ENCODE peak calls at places on chromosomes 16 and 17, in nine cellular contexts. Y, N, M, S, Q, R, C, E and I are unnamed samples.

GRCh38 chr16:79607587-79607986 is 7.0 kb upstream of the MAF start:
- DNase-seq in S (no peak), E (no peak), R (no peak), C (no peak), Y (no peak), Q (no peak), N (no peak), M (no peak), I (no peak)

GRCh38 chr16:89098767-89099430 is 5.2 kb downstream of the ACSF3 start:
- DNase-seq in C (no peak), E (no peak), N (no peak), R (no peak), Q (no peak), M (no peak), S (no peak), Y (no peak), I (no peak)

GRCh38 chr17:73863761-73864535 is 219.7 kb upstream of the SDK2 start:
- DNase-seq in C (no peak), M (no peak), E (no peak), R (no peak), N (no peak), Q (no peak), S (no peak), Y (no peak), I (no peak)

GRCh38 chr17:58337600-58338453 is 9.2 kb upstream of the TSPOAP1 start:
- DNase-seq in S (peak; percentile 75), N (peak; percentile 44), R (peak; percentile 81), Q (peak; percentile 90), C (no peak), M (peak; percentile 80), E (peak; percentile 94), Y (peak; percentile 77), I (peak; percentile 97)

GRCh38 chr16:49574826-49575225 is 201.2 kb downstream of the C16orf78 start:
- DNase-seq in M (no peak), N (no peak), Q (no peak), C (no peak), Y (no peak), E (no peak), R (no peak), S (no peak), I (no peak)

GRCh38 chr16:70804153-70804728 is 3.3 kb upstream of the VAC14 start:
- DNase-seq in Q (no peak), E (no peak), Y (no peak), R (no peak), M (no peak), N (no peak), C (no peak), S (no peak), I (no peak)

GRCh38 chr16:66324785-66325184 is 41.7 kb upstream of the CDH5 start:
- DNase-seq in C (no peak), S (peak; percentile 69), N (peak; percentile 21), E (no peak), Y (no peak), Q (no peak), R (no peak), M (no peak), I (no peak)

GRCh38 chr16:67241008-67241900 is 6.0 kb downstream of the FHOD1 start:
- DNase-seq in R (no peak), Y (peak; percentile 81), S (no peak), Q (no peak), C (no peak), M (no peak), E (peak; percentile 84), N (no peak), I (no peak)

GRCh38 chr17:51032850-51033249 is 87.8 kb downstream of the SPAG9 start:
- DNase-seq in N (no peak), R (no peak), Y (no peak), S (no peak), C (no peak), Q (no peak), E (no peak), M (no peak), I (no peak)

GRCh38 chr16:2773188-2773968 is 3.7 kb downstream of the ELOB start:
- DNase-seq in R (no peak), S (no peak), N (no peak), M (no peak), Y (no peak), Q (no peak), C (no peak), E (no peak), I (no peak)

GRCh38 chr17:56540791-56541190 is 52.7 kb upstream of the NOG start:
- DNase-seq in N (no peak), M (no peak), C (no peak), R (no peak), Q (no peak), Y (no peak), S (peak; percentile 10), E (no peak), I (no peak)

GRCh38 chr16:46961373-46962353 is 11.8 kb downstream of the DNAJA2 start:
- DNase-seq in E (no peak), Q (peak; percentile 55), C (no peak), M (no peak), Y (no peak), S (no peak), R (no peak), N (no peak), I (peak; percentile 15)

GRCh38 chr17:50059256-50059655 is 3.3 kb downstream of the ITGA3 start:
- DNase-seq in Y (no peak), C (no peak), N (no peak), S (no peak), M (no peak), R (no peak), Q (no peak), E (peak; percentile 73), I (no peak)

GRCh38 chr17:81349397-81350319 is 45.6 kb upstream of the BAHCC1 start:
- DNase-seq in E (no peak), N (no peak), Y (no peak), Q (no peak), R (no peak), C (no peak), S (no peak), M (no peak), I (no peak)

GRCh38 chr17:19384723-19385391 is 2.1 kb downstream of the MFAP4 start:
- DNase-seq in M (no peak), C (peak; percentile 22), S (no peak), R (no peak), Q (no peak), N (no peak), E (peak; percentile 80), Y (peak; percentile 89), I (no peak)

GRCh38 chr17:17020821-17021193 is 21.4 kb upstream of the MPRIP start:
- DNase-seq in E (no peak), C (no peak), N (no peak), R (no peak), Q (no peak), S (no peak), M (no peak), Y (no peak), I (no peak)

GRCh38 chr17:5424909-5425308 is 4.9 kb downstream of the RPAIN start:
- DNase-seq in R (no peak), Q (no peak), Y (no peak), E (no peak), S (no peak), N (no peak), M (no peak), C (no peak), I (no peak)

GRCh38 chr17:560379-560935 is 154.2 kb downstream of the VPS53 start:
- DNase-seq in Q (no peak), C (no peak), N (no peak), Y (no peak), S (no peak), M (no peak), E (no peak), R (no peak), I (no peak)

GRCh38 chr17:55345132-55345531 is 76.5 kb downstream of the MMD start:
- DNase-seq in E (no peak), Y (no peak), C (no peak), S (no peak), M (no peak), N (no peak), Q (no peak), R (no peak), I (peak; percentile 6)

GRCh38 chr16:87686697-87687570 is 78.9 kb downstream of the KLHDC4 start:
- DNase-seq in R (no peak), S (no peak), E (no peak), M (no peak), Q (no peak), C (no peak), N (no peak), Y (no peak), I (no peak)

GRCh38 chr17:42284020-42284369 is 4.3 kb upstream of the STAT5A start:
- DNase-seq in C (no peak), E (peak; percentile 31), N (no peak), Y (no peak), Q (no peak), R (no peak), S (no peak), M (no peak), I (no peak)

GRCh38 chr16:1163567-1164055 is 10.7 kb downstream of the CACNA1H start:
- DNase-seq in E (no peak), N (no peak), C (no peak), Y (no peak), M (no peak), Q (no peak), R (no peak), S (no peak), I (no peak)

GRCh38 chr17:4516740-4517139 is 18.1 kb downstream of the SPNS2 start:
- DNase-seq in S (no peak), N (no peak), C (no peak), R (no peak), E (no peak), Y (no peak), Q (no peak), M (no peak), I (no peak)

GRCh38 chr16:29148867-29149272 is 164.0 kb downstream of the LAT start:
- DNase-seq in E (peak; percentile 91), N (no peak), R (peak; percentile 78), S (no peak), C (no peak), Y (peak; percentile 47), M (no peak), Q (peak; percentile 94), I (peak; percentile 51)